ENCODE peak calls at places on chromosomes 6 and 20, in seven cellular contexts. U is adipocyte, A is GDM1, W is progenitor cell of endocrine pancreas, C is AG10803, Q is mesendoderm, R is HEK293T. K is an unnamed sample.

GRCh38 chr20:20549267-20549612 is 163.2 kb downstream of the RALGAPA2 start:
- DNase-seq in U (no peak), A (no peak), W (no peak), C (no peak), Q (no peak), R (no peak), K (no peak)

GRCh38 chr6:24126586-24127192 is 674 bp downstream of the NRSN1 start:
- DNase-seq in U (peak), A (peak), W (peak), C (peak), Q (peak), R (peak), K (peak)

GRCh38 chr6:168370310-168370991 is 50.9 kb upstream of the DACT2 start:
- DNase-seq in U (no peak), A (peak), W (peak), C (peak), Q (peak), R (peak), K (no peak)

GRCh38 chr6:64932486-64932885 is 774.5 kb downstream of the EYS start:
- DNase-seq in U (no peak), A (no peak), W (no peak), C (no peak), Q (no peak), R (no peak), K (no peak)

GRCh38 chr6:133768656-133769295 is 120.1 kb upstream of the TCF21 start:
- DNase-seq in U (no peak), A (no peak), W (no peak), C (no peak), Q (peak), R (no peak), K (no peak)

GRCh38 chr6:45915776-45916348 is 99.8 kb downstream of the CLIC5 start:
- DNase-seq in U (no peak), A (no peak), W (no peak), C (peak), Q (no peak), R (no peak), K (no peak)

GRCh38 chr6:130494745-130495144 is 128.9 kb downstream of the TMEM200A start:
- DNase-seq in U (peak), A (no peak), W (no peak), C (no peak), Q (no peak), R (no peak), K (no peak)

GRCh38 chr20:62824476-62825287 is 7.8 kb downstream of the COL9A3 start:
- DNase-seq in U (peak), A (peak), W (no peak), C (no peak), Q (peak), R (peak), K (no peak)

GRCh38 chr20:46757754-46758678 is 48.6 kb downstream of the SLC2A10 start:
- DNase-seq in U (peak), A (peak), W (peak), C (peak), Q (peak), R (peak), K (no peak)

GRCh38 chr6:34223381-34223963 is 13.2 kb upstream of the HMGA1 start:
- DNase-seq in U (no peak), A (no peak), W (no peak), C (no peak), Q (no peak), R (no peak), K (no peak)

GRCh38 chr6:13519839-13520238 is 32.4 kb upstream of the GFOD1 start:
- DNase-seq in U (no peak), A (no peak), W (no peak), C (no peak), Q (no peak), R (no peak), K (no peak)

GRCh38 chr20:61930776-61931475 is 134.8 kb downstream of the TAF4 start:
- DNase-seq in U (no peak), A (no peak), W (no peak), C (no peak), Q (no peak), R (no peak), K (no peak)

GRCh38 chr20:63373996-63374395 is 12.8 kb upstream of the CHRNA4 start:
- DNase-seq in U (no peak), A (no peak), W (no peak), C (no peak), Q (no peak), R (no peak), K (no peak)

GRCh38 chr6:119166024-119166782 is 87.7 kb upstream of the FAM184A start:
- DNase-seq in U (no peak), A (no peak), W (no peak), C (no peak), Q (no peak), R (no peak), K (no peak)

GRCh38 chr6:167399051-167399387 is 74.1 kb downstream of the TTLL2 start:
- DNase-seq in U (no peak), A (no peak), W (no peak), C (no peak), Q (no peak), R (no peak), K (no peak)

GRCh38 chr6:2222275-2222842 is 23.0 kb downstream of the GMDS start:
- DNase-seq in U (no peak), A (no peak), W (no peak), C (no peak), Q (peak), R (no peak), K (no peak)

GRCh38 chr6:11682525-11682924 is 96.1 kb downstream of the ADTRP start:
- DNase-seq in U (peak), A (no peak), W (no peak), C (peak), Q (no peak), R (no peak), K (no peak)

GRCh38 chr20:5357942-5358341 is 41.2 kb upstream of the PROKR2 start:
- DNase-seq in U (no peak), A (no peak), W (no peak), C (no peak), Q (no peak), R (no peak), K (no peak)

GRCh38 chr20:576156-576555 is 32.6 kb upstream of the CSNK2A1 start:
- DNase-seq in U (no peak), A (no peak), W (no peak), C (no peak), Q (no peak), R (no peak), K (no peak)

GRCh38 chr6:150751296-150751695 is 114.2 kb upstream of the MTHFD1L start:
- DNase-seq in U (peak), A (no peak), W (no peak), C (peak), Q (no peak), R (no peak), K (no peak)

GRCh38 chr6:99425647-99426453 is 742 bp upstream of the PNISR start:
- DNase-seq in U (peak), A (peak), W (peak), C (peak), Q (peak), R (peak), K (peak)

GRCh38 chr6:45830441-45831139 is 185.1 kb downstream of the CLIC5 start:
- DNase-seq in U (no peak), A (peak), W (no peak), C (no peak), Q (no peak), R (no peak), K (no peak)

GRCh38 chr6:116268589-116269293 is 11.0 kb downstream of the TSPYL1 start:
- DNase-seq in U (peak), A (peak), W (no peak), C (peak), Q (peak), R (peak), K (no peak)

GRCh38 chr20:33443006-33443511 is 504 bp downstream of the SNTA1 start:
- DNase-seq in U (peak), A (no peak), W (no peak), C (no peak), Q (no peak), R (peak), K (no peak)

GRCh38 chr6:79467716-79468115 is 69.5 kb downstream of the LCA5 start:
- DNase-seq in U (peak), A (peak), W (no peak), C (no peak), Q (peak), R (peak), K (no peak)

GRCh38 chr20:61520761-61521460 is 268.9 kb downstream of the CDH4 start:
- DNase-seq in U (no peak), A (no peak), W (no peak), C (peak), Q (peak), R (no peak), K (no peak)

GRCh38 chr20:59958626-59959025 is 403 bp downstream of the CDH26 start:
- DNase-seq in U (no peak), A (no peak), W (peak), C (no peak), Q (no peak), R (no peak), K (no peak)

GRCh38 chr6:12709116-12709515 is 7.5 kb upstream of the PHACTR1 start:
- DNase-seq in U (peak), A (no peak), W (no peak), C (peak), Q (peak), R (no peak), K (no peak)

GRCh38 chr6:138953451-138953850 is 34.6 kb downstream of the REPS1 start:
- DNase-seq in U (no peak), A (no peak), W (no peak), C (peak), Q (no peak), R (no peak), K (no peak)

GRCh38 chr20:49340161-49340966 is 62.5 kb upstream of the ZNFX1 start:
- DNase-seq in U (no peak), A (no peak), W (no peak), C (peak), Q (no peak), R (no peak), K (no peak)

GRCh38 chr6:13486679-13487121 is 700 bp downstream of the GFOD1 start:
- DNase-seq in U (peak), A (peak), W (no peak), C (peak), Q (peak), R (peak), K (no peak)

GRCh38 chr20:24996449-24997195 is 4.1 kb upstream of the APMAP start:
- DNase-seq in U (no peak), A (no peak), W (no peak), C (no peak), Q (no peak), R (no peak), K (no peak)

GRCh38 chr6:42179261-42179955 is 6.2 kb downstream of the GUCA1A start:
- DNase-seq in U (no peak), A (no peak), W (no peak), C (no peak), Q (no peak), R (no peak), K (no peak)

GRCh38 chr6:10595731-10596664 is 74.8 kb downstream of the GCNT2 start:
- DNase-seq in U (no peak), A (no peak), W (no peak), C (no peak), Q (peak), R (no peak), K (no peak)

GRCh38 chr6:165231581-165232276 is 77.7 kb downstream of the C6orf118 start:
- DNase-seq in U (no peak), A (no peak), W (no peak), C (peak), Q (peak), R (peak), K (no peak)